ENCODE peak calls at places on chromosome 11, in four cellular contexts. Z, Y, O and J are unnamed samples.

GRCh38 chr11:2877474-2877873 is 8.1 kb downstream of the CDKN1C start:
- DNase-seq in Y (no peak), Z (no peak), O (no peak), J (no peak)

GRCh38 chr11:5380740-5381342 is 2.8 kb upstream of the OR51M1 start:
- DNase-seq in O (no peak), Y (peak), Z (peak), J (peak)

GRCh38 chr11:36075053-36075452 is 131.2 kb downstream of the LDLRAD3 start:
- DNase-seq in Y (no peak), O (peak), Z (no peak), J (no peak)

GRCh38 chr11:116913000-116913399 is 75.6 kb upstream of the APOA1 start:
- DNase-seq in Y (no peak), Z (no peak), O (peak), J (no peak)

GRCh38 chr11:44711772-44712608 is 14.8 kb upstream of the TSPAN18 start:
- DNase-seq in Y (no peak), Z (no peak), O (no peak), J (no peak)

GRCh38 chr11:69337211-69337721 is 43.3 kb downstream of the MYEOV start:
- DNase-seq in O (no peak), Y (no peak), Z (no peak), J (no peak)

GRCh38 chr11:62546244-62546936 is at the start of gene AHNAK:
- DNase-seq in O (no peak), Y (peak), Z (no peak), J (peak)

GRCh38 chr11:28153586-28153985 is 45.4 kb downstream of the METTL15 start:
- DNase-seq in Z (no peak), O (no peak), Y (no peak), J (no peak)

GRCh38 chr11:976431-977160 is 50.9 kb downstream of the AP2A2 start:
- DNase-seq in Z (no peak), O (no peak), Y (no peak), J (no peak)

GRCh38 chr11:105740164-105740903 is 130.5 kb downstream of the GRIA4 start:
- DNase-seq in Y (no peak), O (no peak), Z (no peak), J (no peak)

GRCh38 chr11:18581825-18582224 is 6.7 kb downstream of the UEVLD start:
- DNase-seq in O (no peak), Z (no peak), Y (no peak), J (no peak)

GRCh38 chr11:104979839-104980238 is 11.5 kb upstream of the CASP4 start:
- DNase-seq in Y (no peak), O (no peak), Z (no peak), J (no peak)

GRCh38 chr11:23555085-23555484 is 694.8 kb upstream of the CCDC179 start:
- DNase-seq in Y (no peak), O (no peak), Z (no peak), J (no peak)

GRCh38 chr11:63521896-63522295 is 14.7 kb upstream of the PLAAT4 start:
- DNase-seq in O (no peak), Z (no peak), Y (no peak), J (no peak)

GRCh38 chr11:1297011-1297575 is 12.3 kb downstream of the TOLLIP start:
- DNase-seq in Z (no peak), O (no peak), Y (peak), J (no peak)

GRCh38 chr11:78465169-78465942 is 47.7 kb upstream of the GAB2 start:
- DNase-seq in Z (no peak), Y (no peak), O (no peak), J (no peak)
- H3K4me3 ChIP-seq in Z (no peak), Y (no peak), O (no peak), J (no peak)

GRCh38 chr11:60923326-60923725 is 934 bp upstream of the TMEM132A start:
- DNase-seq in Y (no peak), Z (no peak), O (no peak), J (no peak)
- H3K4me3 ChIP-seq in Y (no peak), Z (no peak), O (no peak), J (no peak)

GRCh38 chr11:10805741-10806140 is 3.0 kb downstream of the EIF4G2 start:
- DNase-seq in Z (no peak), O (no peak), Y (no peak), J (no peak)
- H3K4me3 ChIP-seq in Z (no peak), O (no peak), Y (no peak), J (no peak)

GRCh38 chr11:65609236-65609635 is 4.8 kb downstream of the MAP3K11 start:
- DNase-seq in Y (no peak), Z (no peak), O (no peak), J (no peak)

GRCh38 chr11:65606876-65607613 is 7.0 kb downstream of the MAP3K11 start:
- DNase-seq in Z (peak), O (peak), Y (peak), J (peak)

GRCh38 chr11:65611028-65611757 is 2.8 kb downstream of the MAP3K11 start:
- DNase-seq in O (no peak), Z (no peak), Y (no peak), J (peak)

GRCh38 chr11:65609711-65610110 is 4.3 kb downstream of the MAP3K11 start:
- DNase-seq in Y (no peak), O (no peak), Z (no peak), J (no peak)

GRCh38 chr11:65607614-65608426 is 6.2 kb downstream of the MAP3K11 start:
- DNase-seq in O (no peak), Y (no peak), Z (no peak), J (no peak)
- H3K4me3 ChIP-seq in O (no peak), Y (no peak), Z (peak), J (peak)

DNA sequence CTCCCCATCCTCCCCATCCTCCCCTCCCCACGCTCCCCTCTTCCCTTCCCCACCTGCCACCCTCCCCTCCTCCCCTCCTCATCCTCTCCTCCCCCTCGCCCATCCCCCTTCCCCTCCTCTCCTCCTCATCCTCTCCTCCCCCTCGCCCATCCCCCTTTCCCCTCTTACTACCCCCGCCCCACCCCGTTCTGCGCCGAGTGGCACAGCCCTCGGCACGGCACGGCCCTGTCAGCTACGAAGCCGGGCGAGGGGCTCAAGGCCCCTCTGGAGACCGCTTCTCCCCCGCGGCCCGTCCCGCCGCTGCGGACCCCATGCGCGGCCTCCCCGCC is 449.9 kb downstream of the OPCML start:
- DNase-seq in Y (peak), O (no peak), Z (no peak), J (peak)
- H3K4me3 ChIP-seq in Y (no peak), O (no peak), Z (peak), J (no peak)

GRCh38 chr11:124839972-124840621 is 25.1 kb upstream of the ROBO3 start:
- DNase-seq in Z (no peak), Y (no peak), O (no peak), J (no peak)
- H3K4me3 ChIP-seq in Z (peak), Y (no peak), O (no peak), J (peak)

GRCh38 chr11:111913031-111913861 is 712 bp downstream of the HSPB2 start:
- DNase-seq in O (no peak), Z (no peak), Y (peak), J (peak)

GRCh38 chr11:111913997-111914396 is 1.5 kb downstream of the HSPB2 start:
- DNase-seq in Z (no peak), O (no peak), Y (peak), J (no peak)

GRCh38 chr11:111912535-111912934 is at the start of gene HSPB2:
- DNase-seq in Z (no peak), Y (peak), O (no peak), J (peak)

GRCh38 chr11:111910637-111911562 is 670 bp downstream of the CRYAB start:
- DNase-seq in Z (no peak), O (no peak), Y (no peak), J (peak)

DNA sequence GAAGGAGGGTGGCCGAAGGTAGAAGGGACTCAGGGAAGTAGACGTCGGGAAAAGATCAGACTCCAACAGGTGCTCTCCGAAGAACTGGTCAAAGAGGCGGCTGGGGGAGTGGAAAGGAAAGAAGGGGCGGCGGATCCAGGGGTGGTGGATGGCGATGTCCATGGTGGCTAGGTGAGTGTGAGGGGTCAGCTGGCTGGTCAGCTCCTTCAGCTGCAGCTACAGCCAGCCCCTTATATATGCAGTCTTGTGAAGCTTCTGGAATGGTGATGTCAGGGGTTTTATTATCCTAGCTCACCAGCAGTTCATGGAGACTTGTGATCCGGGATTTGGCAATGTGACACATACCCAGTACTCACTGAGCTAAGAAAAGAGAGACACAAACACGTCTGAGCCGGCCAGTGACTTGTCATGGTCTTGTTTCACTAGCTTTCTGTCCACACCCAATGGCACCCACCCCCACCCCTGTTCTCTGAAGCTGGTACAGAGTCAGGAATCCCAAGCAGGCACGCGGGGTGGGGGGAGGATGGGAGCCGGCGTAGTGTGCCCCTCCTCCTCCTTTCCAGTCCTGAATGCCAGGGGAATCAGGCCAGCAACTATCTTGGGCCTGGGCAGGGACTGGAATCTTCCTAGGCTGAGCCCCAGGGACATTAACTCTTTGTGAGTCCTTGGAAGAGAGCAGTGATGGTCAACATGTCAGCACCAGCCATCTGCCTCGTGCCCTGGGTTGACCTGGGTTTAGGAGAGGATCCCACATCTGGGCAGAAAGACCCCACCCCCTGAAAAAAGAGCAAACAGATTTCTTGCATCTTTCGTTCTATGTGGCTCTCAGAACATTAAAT is at the start of gene CRYAB:
- DNase-seq in Z (no peak), Y (peak), O (peak), J (peak)
- H3K4me3 ChIP-seq in Z (no peak), Y (peak), O (peak), J (peak)

DNA sequence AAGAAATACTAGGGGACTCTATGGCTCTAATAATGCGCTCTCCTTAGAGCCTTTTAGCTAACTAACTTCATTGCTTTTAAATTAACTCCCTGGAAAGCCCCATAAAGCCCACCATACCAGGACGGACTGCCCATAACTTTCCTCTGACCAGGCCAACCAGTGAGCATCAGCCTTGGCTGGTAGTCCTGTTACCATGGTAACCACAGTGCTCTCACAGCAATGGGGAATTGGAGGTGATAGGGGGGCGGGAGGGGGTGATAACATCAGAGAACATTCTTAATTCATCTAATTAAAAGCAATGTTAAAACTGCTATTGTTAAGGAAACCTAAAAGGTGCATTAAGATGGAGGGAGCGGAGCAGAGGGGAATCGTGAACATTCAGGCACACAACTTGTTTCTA is 27.2 kb upstream of the CHRM4 start:
- DNase-seq in Z (no peak), O (no peak), Y (no peak), J (no peak)
- H3K4me3 ChIP-seq in Z (no peak), O (no peak), Y (no peak), J (no peak)